ENCODE peak calls at places on chromosomes 11 and 22, in five cellular contexts. V is small intestine, P is tibial artery, I is coronary artery, N is GM23338. H is an unnamed sample.

GRCh38 chr11:8813658-8814057 is 97.3 kb upstream of the AKIP1 start:
- DNase-seq in N (peak), V (peak), P (peak), I (peak), H (peak)

GRCh38 chr11:46278387-46279173 is 1.1 kb downstream of the CREB3L1 start:
- DNase-seq in P (no peak), I (no peak), V (peak), N (peak), H (peak)

GRCh38 chr11:2766166-2766565 is 66.4 kb upstream of the KCNQ1OT1 start:
- DNase-seq in V (no peak), N (no peak), I (peak), P (peak), H (no peak)

GRCh38 chr11:102457056-102457677 is 4.6 kb upstream of the TMEM123 start:
- DNase-seq in N (no peak), V (no peak), I (no peak), P (no peak), H (no peak)

GRCh38 chr22:17952273-17952801 is 72.0 kb downstream of the MICAL3 start:
- DNase-seq in P (no peak), V (peak), N (no peak), I (no peak), H (no peak)

GRCh38 chr22:39303358-39303757 is 16.1 kb downstream of the RPL3 start:
- DNase-seq in I (no peak), V (no peak), P (no peak), N (no peak), H (no peak)

GRCh38 chr11:92159931-92160330 is 64.7 kb upstream of the FAT3 start:
- DNase-seq in P (no peak), V (no peak), I (no peak), N (no peak), H (no peak)

GRCh38 chr11:112662554-112662953 is 298.7 kb upstream of the NCAM1 start:
- DNase-seq in I (no peak), V (no peak), P (no peak), N (no peak), H (no peak)

GRCh38 chr22:37218771-37219411 is 6.6 kb upstream of the SSTR3 start:
- DNase-seq in P (no peak), I (no peak), V (peak), N (no peak), H (no peak)

GRCh38 chr22:36362819-36363377 is 24.9 kb downstream of the MYH9 start:
- DNase-seq in P (no peak), I (no peak), N (no peak), V (no peak), H (no peak)

GRCh38 chr22:19182472-19183157 is 4.1 kb upstream of the SLC25A1 start:
- DNase-seq in P (no peak), I (no peak), V (no peak), N (no peak), H (no peak)

GRCh38 chr22:40051322-40051721 is 56.6 kb downstream of the FAM83F start:
- DNase-seq in V (no peak), I (no peak), N (no peak), P (no peak), H (no peak)

GRCh38 chr11:122642472-122642922 is 13.0 kb upstream of the UBASH3B start:
- DNase-seq in P (no peak), V (no peak), I (no peak), N (no peak), H (no peak)

GRCh38 chr11:34644669-34645406 is 23.9 kb downstream of the EHF start:
- DNase-seq in V (no peak), I (no peak), N (no peak), P (no peak), H (no peak)

GRCh38 chr11:116930177-116930576 is 92.8 kb upstream of the APOA1 start:
- DNase-seq in P (no peak), N (peak), V (peak), I (no peak), H (no peak)

GRCh38 chr11:104254347-104254746 is 90.4 kb upstream of the PDGFD start:
- DNase-seq in I (no peak), P (no peak), N (peak), V (peak), H (peak)

GRCh38 chr22:28004021-28004420 is 85.0 kb upstream of the PITPNB start:
- DNase-seq in V (no peak), I (no peak), N (peak), P (no peak), H (no peak)

GRCh38 chr11:103730151-103730940 is 306.1 kb upstream of the DDI1 start:
- DNase-seq in I (no peak), N (no peak), V (no peak), P (no peak), H (peak)

GRCh38 chr22:39132871-39133524 is 19.5 kb downstream of the CBX7 start:
- DNase-seq in I (no peak), V (no peak), N (no peak), P (no peak), H (no peak)

GRCh38 chr11:131254254-131254653 is 116.2 kb upstream of the NTM start:
- DNase-seq in N (peak), I (no peak), V (no peak), P (no peak), H (no peak)

GRCh38 chr11:115364892-115365291 is 139.3 kb downstream of the CADM1 start:
- DNase-seq in P (no peak), N (no peak), I (no peak), V (no peak), H (no peak)

GRCh38 chr11:14974021-14974698 is 2.0 kb upstream of the CALCA start:
- DNase-seq in V (no peak), I (no peak), P (no peak), N (peak), H (no peak)

GRCh38 chr11:93025558-93026255 is 56.3 kb downstream of the MTNR1B start:
- DNase-seq in V (no peak), P (no peak), I (no peak), N (no peak), H (no peak)

GRCh38 chr11:116607027-116607426 is 165.8 kb downstream of the BUD13 start:
- DNase-seq in P (no peak), I (peak), V (no peak), N (peak), H (peak)

GRCh38 chr11:57116654-57117053 is 65.1 kb upstream of the LRRC55 start:
- DNase-seq in P (peak), I (no peak), V (peak), N (peak), H (peak)

GRCh38 chr11:94134651-94135512 is 6.2 kb downstream of the PANX1 start:
- DNase-seq in V (peak), N (no peak), I (peak), P (peak), H (no peak)

DNA sequence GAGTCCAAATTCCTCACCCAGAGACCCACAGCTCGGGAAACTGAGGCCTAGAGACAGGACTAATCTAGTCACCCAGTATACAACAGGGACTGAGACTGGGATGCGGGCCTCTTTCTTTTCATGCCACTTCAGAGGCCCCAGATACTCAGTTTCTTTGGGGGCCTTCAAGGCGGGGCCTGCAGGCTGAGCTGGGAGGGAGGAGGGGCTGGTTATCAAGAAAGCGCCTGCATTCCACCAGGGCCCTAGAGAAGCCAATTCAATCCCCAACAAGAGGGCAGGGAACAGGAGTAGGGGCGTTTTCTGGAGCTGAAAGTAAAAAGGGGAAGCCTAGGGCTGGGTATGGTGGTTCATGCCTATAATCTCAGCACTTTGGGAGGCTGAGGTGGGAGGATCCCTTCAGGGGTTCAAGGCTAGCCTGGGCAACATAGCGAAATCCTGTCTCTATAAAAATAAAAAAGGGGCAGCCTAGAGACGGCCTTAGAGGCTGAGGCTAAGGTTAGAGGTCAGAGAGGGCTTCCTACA is 1.6 kb downstream of the ATG2A start:
- DNase-seq in P (no peak), V (no peak), I (no peak), N (no peak), H (no peak)
- H3K27ac ChIP-seq in P (peak), V (no peak), I (no peak), N (no peak), H (no peak)

GRCh38 chr11:66856496-66857233 is at the start of gene LRFN4:
- DNase-seq in I (no peak), N (peak), P (no peak), V (no peak), H (no peak)

GRCh38 chr11:66857927-66858185 is 992 bp downstream of the LRFN4 start:
- DNase-seq in V (no peak), N (peak), I (no peak), P (no peak), H (no peak)

GRCh38 chr11:66855574-66856495 is 1.0 kb upstream of the LRFN4 start:
- DNase-seq in I (peak), P (peak), N (peak), V (peak), H (peak)

GRCh38 chr11:66858186-66858938 is 1.5 kb downstream of the LRFN4 start:
- DNase-seq in V (no peak), P (no peak), I (no peak), N (no peak), H (no peak)

GRCh38 chr11:66857234-66857926 is 516 bp downstream of the LRFN4 start:
- DNase-seq in I (no peak), P (no peak), N (peak), V (no peak), H (no peak)
- H3K4me3 ChIP-seq in I (peak), P (peak), N (peak), V (peak), H (peak)

DNA sequence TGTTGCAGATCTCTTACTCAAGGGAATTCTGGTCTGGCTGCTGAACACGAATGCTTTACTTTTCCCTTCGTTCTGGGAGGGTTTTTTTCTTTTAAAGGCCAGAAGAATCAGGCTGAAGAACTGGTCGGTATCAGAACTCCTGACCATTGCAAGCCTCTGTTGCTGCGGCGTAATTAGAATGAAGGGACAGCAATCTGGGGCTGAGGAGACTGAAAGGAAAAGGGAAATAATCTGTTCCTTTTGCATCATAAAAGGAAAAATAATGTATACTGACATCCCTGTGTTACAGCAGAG is 652 bp downstream of the SC5D start:
- DNase-seq in P (no peak), I (no peak), N (no peak), V (no peak), H (no peak)
- H3K27ac ChIP-seq in P (peak), I (peak), N (peak), V (peak), H (peak)

DNA sequence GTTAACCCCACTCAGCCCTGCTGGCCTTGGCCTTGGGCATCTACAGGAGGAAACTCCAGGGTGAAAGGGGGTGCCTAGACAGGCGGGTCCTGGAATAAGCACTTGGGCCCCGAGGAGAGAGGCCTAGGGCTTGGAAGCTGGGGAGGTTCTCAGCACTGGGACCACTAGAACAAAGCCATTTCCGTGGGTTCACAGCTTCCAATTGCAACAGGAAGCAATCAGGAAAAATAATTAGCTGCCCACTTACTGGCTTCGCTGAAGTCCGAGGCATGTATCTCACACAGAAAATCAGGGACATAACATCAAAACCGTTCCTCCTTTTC is 161.2 kb upstream of the GRK3 start:
- DNase-seq in N (no peak), V (peak), I (no peak), P (no peak), H (no peak)
- H3K4me3 ChIP-seq in N (peak), V (no peak), I (peak), P (no peak), H (no peak)

GRCh38 chr22:23238707-23239106 is 58.4 kb downstream of the BCR start:
- DNase-seq in P (no peak), I (no peak), V (no peak), N (no peak), H (no peak)

GRCh38 chr22:23239429-23239828 is 59.1 kb downstream of the BCR start:
- DNase-seq in I (no peak), V (no peak), N (no peak), P (no peak), H (no peak)

GRCh38 chr22:23242473-23243001 is 62.2 kb downstream of the BCR start:
- DNase-seq in P (no peak), N (peak), V (no peak), I (no peak), H (peak)

GRCh38 chr22:23241562-23242472 is 61.5 kb downstream of the BCR start:
- DNase-seq in N (no peak), I (no peak), V (no peak), P (no peak), H (no peak)

DNA sequence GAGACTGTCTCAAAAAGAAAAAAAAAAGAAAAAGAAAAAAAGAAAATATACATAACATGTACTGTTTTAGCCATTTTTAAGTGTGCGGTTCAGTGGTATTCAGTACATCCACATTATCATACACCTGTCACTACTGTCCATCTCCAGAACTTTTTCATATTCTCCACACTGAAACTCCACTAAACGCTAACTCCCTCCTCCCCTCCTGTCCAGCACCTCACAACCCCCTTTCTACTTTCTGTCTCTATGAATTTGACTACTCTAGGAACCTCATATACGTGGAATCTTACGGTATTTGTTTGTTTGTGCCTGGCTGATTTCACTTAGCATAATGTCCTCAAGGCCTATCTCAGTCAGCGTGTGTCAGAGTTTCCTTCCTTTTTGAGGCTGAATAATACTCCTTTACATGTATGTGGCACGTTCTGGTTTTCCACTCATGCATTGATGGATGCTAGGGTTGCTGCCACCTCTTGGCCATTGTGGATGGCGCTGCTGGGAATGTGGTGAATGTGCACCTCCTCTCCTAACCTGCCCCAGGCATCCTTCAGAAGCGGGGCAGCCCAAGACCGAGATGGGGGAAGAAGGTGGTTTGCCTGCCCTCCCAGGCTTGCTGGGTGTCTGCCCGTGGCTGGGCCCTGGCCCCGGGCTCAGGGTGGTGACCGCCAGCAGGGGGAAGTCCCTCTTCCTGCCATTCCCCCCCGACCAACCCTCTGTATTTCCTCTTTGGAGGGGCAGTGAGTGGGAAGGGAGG is 60.5 kb downstream of the BCR start:
- DNase-seq in I (no peak), N (peak), V (no peak), P (no peak), H (peak)
- H3K27ac ChIP-seq in I (no peak), N (peak), V (no peak), P (no peak), H (no peak)

GRCh38 chr22:45866398-45867117 is 110.4 kb downstream of the WNT7B start:
- DNase-seq in I (peak), P (no peak), V (no peak), N (peak), H (no peak)
- H3K4me3 ChIP-seq in I (peak), P (no peak), V (no peak), N (peak), H (no peak)

GRCh38 chr11:68753300-68753699 is 2.0 kb upstream of the TESMIN start:
- DNase-seq in N (no peak), V (peak), I (no peak), P (no peak), H (peak)
- H3K27ac ChIP-seq in N (no peak), V (no peak), I (no peak), P (no peak), H (no peak)

GRCh38 chr22:47225080-47225930 is 462.9 kb downstream of the TBC1D22A start:
- DNase-seq in V (no peak), P (no peak), N (no peak), I (no peak), H (no peak)

GRCh38 chr22:47219789-47220188 is 457.3 kb downstream of the TBC1D22A start:
- DNase-seq in N (no peak), V (no peak), I (no peak), P (no peak), H (no peak)

GRCh38 chr22:47221840-47222615 is 459.6 kb downstream of the TBC1D22A start:
- DNase-seq in V (no peak), N (no peak), P (no peak), I (no peak), H (no peak)

GRCh38 chr22:47218671-47219070 is 456.2 kb downstream of the TBC1D22A start:
- DNase-seq in I (peak), V (no peak), N (no peak), P (no peak), H (no peak)

GRCh38 chr22:47220752-47221151 is 458.3 kb downstream of the TBC1D22A start:
- DNase-seq in N (no peak), P (no peak), I (no peak), V (no peak), H (no peak)
- H3K4me3 ChIP-seq in N (no peak), P (no peak), I (no peak), V (no peak), H (no peak)

GRCh38 chr11:73156114-73156513 is 14.0 kb upstream of the FCHSD2 start:
- DNase-seq in P (no peak), I (peak), N (no peak), V (no peak), H (no peak)
- H3K27ac ChIP-seq in P (peak), I (no peak), N (no peak), V (no peak), H (no peak)

GRCh38 chr11:95231881-95232605 is 1.0 kb upstream of the SESN3 start:
- DNase-seq in V (peak), N (peak), I (peak), P (peak), H (peak)

GRCh38 chr11:95231126-95231880 is at the start of gene SESN3:
- DNase-seq in V (peak), I (peak), N (peak), P (peak), H (peak)

GRCh38 chr11:95230054-95231034 is 658 bp downstream of the SESN3 start:
- DNase-seq in P (peak), V (peak), N (peak), I (peak), H (peak)

GRCh38 chr11:95229199-95230053 is 1.6 kb downstream of the SESN3 start:
- DNase-seq in I (no peak), V (peak), P (no peak), N (peak), H (peak)

DNA sequence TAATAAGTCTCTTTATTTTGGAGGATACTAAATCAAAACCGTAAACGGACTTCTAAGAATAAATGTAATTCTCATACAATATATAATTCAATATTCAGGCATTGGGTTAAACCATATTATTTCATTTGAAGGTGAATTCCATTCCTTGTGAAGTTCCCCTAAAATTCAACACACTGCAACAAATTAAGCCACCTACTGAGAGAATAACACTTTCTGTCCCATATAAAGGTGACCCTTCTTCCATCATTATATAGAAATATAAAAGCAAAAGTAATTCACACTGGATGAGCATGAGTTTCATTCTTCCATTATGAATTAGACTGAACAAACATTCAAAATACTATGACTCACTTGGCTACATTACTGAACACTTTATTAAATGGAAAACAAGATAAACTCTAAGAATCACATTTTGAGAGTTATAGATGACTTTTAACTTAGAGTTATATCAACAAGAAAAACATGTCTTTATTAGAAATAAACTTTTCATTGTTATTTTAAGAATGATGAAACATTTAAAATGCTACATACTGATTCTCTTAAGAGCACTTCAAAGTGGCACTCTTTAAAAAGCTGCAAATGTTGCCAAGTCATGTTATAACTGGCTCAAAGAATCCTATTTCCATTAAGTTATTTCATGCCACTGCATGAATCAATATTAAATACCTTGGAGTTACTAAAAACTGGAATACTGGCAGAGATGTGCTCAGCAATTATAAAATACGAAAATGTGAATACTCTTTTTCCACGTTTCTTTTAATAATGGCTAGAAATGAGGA is 2.7 kb downstream of the SESN3 start:
- DNase-seq in N (no peak), P (no peak), I (no peak), V (no peak), H (no peak)
- H3K4me3 ChIP-seq in N (no peak), P (peak), I (peak), V (no peak), H (no peak)

H was measured in WERI-Rb-1.